ENCODE peak calls at places on chromosomes 4 and X, in four cellular contexts. V is GM23338, W is Panc1, X is SK-N-SH. Y is an unnamed sample.

GRCh38 chr4:8866421-8866820 is 5.2 kb downstream of the HMX1 start:
- DNase-seq in V (peak; percentile 38), W (no peak), X (no peak), Y (no peak)

GRCh38 chrX:154396948-154397887 is 959 bp upstream of the RPL10 start:
- DNase-seq in V (peak; percentile 57), W (no peak), X (peak; percentile 79), Y (no peak)

GRCh38 chrX:45240334-45240733 is 39.7 kb upstream of the DIPK2B start:
- DNase-seq in V (peak; percentile 3), W (no peak), X (no peak), Y (no peak)

GRCh38 chr4:56803473-56803872 is 18.0 kb downstream of the SPINK2 start:
- DNase-seq in V (no peak), W (no peak), X (no peak), Y (no peak)

GRCh38 chr4:20254517-20255250 is 3.0 kb downstream of the SLIT2 start:
- DNase-seq in V (peak; percentile 75), W (no peak), X (peak; percentile 54), Y (no peak)

GRCh38 chrX:44400588-44400987 is 57.1 kb upstream of the EFHC2 start:
- DNase-seq in V (no peak), W (peak; percentile 69), X (no peak), Y (peak; percentile 64)

GRCh38 chrX:39226307-39226706 is 425.0 kb downstream of the MID1IP1 start:
- DNase-seq in V (no peak), W (no peak), X (no peak), Y (no peak)

GRCh38 chr4:37568494-37568893 is 117.7 kb downstream of the RELL1 start:
- DNase-seq in V (no peak), W (no peak), X (no peak), Y (no peak)

DNA sequence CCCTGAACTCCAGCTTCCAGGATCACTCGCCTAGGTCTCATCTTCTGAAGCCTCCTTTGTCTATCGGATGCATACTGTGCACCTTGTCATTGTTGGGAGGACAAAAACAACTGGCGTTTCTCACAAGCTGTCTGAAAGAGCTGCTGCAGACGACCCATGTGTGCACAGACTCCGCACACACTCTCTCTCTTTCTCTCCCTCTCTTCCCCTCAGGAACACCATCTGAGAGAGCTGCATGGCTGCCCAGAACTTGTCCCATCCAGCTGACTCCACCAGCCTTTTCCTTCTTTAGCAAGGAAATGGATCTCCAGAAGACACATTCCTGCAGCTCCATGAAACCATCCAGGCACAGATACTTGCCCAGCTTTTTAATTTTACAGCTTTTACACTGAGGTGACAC is 82.9 kb downstream of the MAML3 start:
- DNase-seq in V (no peak), W (no peak), X (no peak), Y (no peak)
- H3K27ac ChIP-seq in V (no peak overlapping the region), W (peak overlapping the region; percentile 60), X (peak overlapping the region; percentile 46), Y (no peak overlapping the region)

DNA sequence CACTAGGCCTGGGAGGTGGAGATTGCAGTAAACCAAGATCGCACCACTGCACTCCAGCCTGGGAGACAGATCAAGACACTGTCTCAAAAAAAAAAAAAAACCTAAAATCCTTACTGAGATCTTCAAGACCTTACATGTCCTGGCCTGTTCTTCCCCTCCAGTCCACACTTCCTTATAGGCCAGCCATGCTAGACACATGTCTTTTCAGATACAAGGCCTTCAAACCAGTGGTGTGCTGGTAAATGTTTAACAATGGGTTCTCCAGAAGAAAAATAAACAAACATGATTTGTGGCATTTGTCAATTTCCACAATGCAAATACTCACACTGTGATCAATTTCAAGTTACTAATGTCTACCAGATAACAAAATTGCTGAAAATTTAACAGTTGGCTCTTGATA is 144.7 kb downstream of the ZNF674 start:
- DNase-seq in V (no peak), W (no peak), X (no peak), Y (no peak)
- TF ChIP-seq REST in V (no peak), W (no peak), X (no peak), Y (no peak)

DNA sequence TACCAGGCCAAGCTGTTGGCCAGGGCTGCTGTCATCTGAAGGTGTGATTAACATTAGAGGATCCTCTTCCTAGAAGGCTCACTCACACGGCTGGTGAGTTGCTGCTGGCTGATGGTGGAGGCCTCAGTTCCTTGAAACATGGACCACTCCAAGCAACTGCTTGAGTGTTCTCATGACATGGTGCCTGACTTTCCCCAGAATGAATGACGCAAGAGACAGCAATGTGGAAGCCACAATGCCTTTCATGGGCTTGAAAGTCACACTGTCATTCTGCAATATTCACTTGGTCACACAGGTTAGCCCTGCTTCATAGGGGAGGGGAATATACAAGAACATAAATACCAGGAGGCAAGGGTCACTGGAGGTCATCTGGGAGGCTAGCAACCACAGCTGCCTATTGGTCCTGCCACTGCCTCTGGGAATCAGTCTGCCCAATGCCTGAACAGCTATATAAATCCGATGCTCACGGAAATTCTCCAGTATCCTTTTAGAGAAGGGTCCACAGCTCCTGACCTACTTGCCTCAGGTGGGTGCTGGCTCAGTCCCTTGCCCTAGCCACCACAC is 97.1 kb upstream of the MAML3 start:
- DNase-seq in V (no peak), W (no peak), X (no peak), Y (no peak)
- H3K27ac ChIP-seq in V (no peak overlapping the region), W (peak overlapping the region; percentile 71), X (no peak overlapping the region), Y (no peak overlapping the region)

DNA sequence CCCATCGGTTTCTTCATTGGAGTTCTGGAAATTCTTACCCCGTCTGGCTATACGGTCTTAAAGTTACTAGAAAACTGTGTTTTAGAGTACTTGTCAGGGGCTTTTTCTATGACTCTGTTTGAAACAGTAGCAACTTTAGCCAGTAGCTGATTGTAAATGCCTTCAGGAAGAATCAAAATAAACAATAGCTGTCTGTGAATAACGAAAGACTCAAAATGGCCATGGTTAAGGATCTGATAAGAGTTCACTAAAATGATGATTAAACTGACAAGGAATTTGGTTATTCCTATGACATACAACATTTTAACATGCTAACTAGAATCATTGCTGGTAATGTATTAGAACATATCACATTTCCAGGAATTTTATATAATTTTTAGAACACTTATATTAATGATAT is 191.0 kb downstream of the EVC2 start:
- DNase-seq in V (no peak), W (no peak), X (no peak), Y (no peak)
- TF ChIP-seq REST in V (no peak), W (no peak), X (no peak), Y (no peak)

GRCh38 chr4:88792821-88793220 is 95.2 kb upstream of the NAP1L5 start:
- DNase-seq in V (peak; percentile 48), W (no peak), X (no peak), Y (no peak)

GRCh38 chr4:88794087-88794486 is 96.5 kb upstream of the NAP1L5 start:
- DNase-seq in V (no peak), W (no peak), X (no peak), Y (no peak)

GRCh38 chr4:88796545-88796944 is 98.9 kb upstream of the NAP1L5 start:
- DNase-seq in V (no peak), W (no peak), X (no peak), Y (no peak)

GRCh38 chr4:88793473-88793872 is 95.8 kb upstream of the NAP1L5 start:
- DNase-seq in V (no peak), W (no peak), X (no peak), Y (no peak)

DNA sequence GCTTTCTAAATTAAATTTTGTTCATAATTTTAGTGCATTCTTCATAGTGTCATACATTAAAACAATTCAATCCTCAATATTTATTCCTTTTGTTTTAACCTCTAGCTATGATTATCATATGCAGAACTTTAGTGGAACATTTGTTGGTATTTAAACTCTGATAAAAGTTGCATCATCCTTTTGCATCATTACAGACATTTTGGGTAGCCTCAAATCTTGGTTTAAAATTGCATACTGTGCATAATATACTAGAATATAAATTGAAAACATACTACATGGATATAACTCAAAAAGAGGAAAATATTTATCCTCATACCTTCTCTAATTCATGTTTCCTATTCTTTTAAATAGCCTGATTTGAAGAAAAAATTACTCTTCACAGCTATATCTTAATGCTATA is 97.3 kb upstream of the NAP1L5 start:
- DNase-seq in V (no peak), W (no peak), X (no peak), Y (no peak)
- H3K27ac ChIP-seq in V (no peak overlapping the region), W (no peak overlapping the region), X (no peak overlapping the region), Y (no peak overlapping the region)

GRCh38 chr4:76902233-76902890 is 4.4 kb upstream of the SOWAHB start:
- DNase-seq in V (no peak), W (no peak), X (no peak), Y (no peak)
- TF ChIP-seq REST in V (no peak), W (no peak), X (no peak), Y (no peak)

DNA sequence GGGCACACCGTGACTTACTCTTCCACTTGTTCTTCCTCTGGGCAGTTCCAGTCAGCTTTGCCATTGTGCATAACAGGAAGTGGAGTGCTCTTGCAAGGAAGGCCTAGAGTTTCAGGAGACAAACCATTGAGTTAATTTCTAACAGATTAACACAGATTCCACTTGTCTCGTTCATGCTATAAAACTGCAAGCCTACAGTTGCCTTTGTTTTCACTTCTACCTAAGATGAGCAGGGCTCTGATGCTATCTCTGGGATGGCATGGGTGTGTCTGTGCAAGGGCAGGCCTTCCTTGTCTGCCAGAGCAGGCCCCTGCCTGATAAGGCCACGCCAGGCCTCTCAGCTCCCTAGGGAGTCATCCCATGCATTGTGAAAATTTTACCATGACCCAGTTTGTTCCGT is 67.7 kb upstream of the PGRMC2 start:
- DNase-seq in V (no peak), W (no peak), X (peak; percentile 52), Y (no peak)
- H3K27ac ChIP-seq in V (no peak overlapping the region), W (peak overlapping the region; percentile 54), X (peak overlapping the region; percentile 77), Y (no peak overlapping the region)

DNA sequence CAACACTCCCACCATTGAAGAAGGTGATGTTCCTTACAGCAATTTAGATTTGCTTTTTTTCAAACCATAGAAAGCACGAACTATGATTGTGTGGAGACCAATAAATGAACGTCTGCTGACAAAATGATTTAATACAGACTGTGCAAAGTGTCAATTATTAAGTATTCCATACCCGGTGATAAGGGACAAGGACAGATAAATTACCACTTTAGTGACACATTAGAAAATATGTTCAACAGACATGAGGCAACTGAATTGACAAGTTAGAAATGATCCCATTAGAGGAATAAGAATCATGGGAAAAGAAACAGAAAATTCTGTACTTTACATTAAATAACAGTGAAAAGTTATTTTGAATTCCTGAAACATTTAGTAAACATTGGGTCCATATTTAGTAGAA is 412.4 kb upstream of the TECRL start:
- DNase-seq in V (no peak), W (no peak), X (no peak), Y (no peak)
- TF ChIP-seq REST in V (no peak), W (no peak), X (no peak), Y (no peak)